ENCODE peak calls at places on chromosomes 12 and 14, in five cellular contexts. F, W, P, O and Y are unnamed samples.

GRCh38 chr12:77160931-77161330 is 95.6 kb upstream of the E2F7 start:
- DNase-seq in O (no peak), P (no peak), F (no peak), W (no peak), Y (no peak)

GRCh38 chr14:98871796-98872195 is 400.2 kb downstream of the BCL11B start:
- DNase-seq in P (no peak), O (no peak), F (no peak), W (no peak), Y (no peak)

GRCh38 chr14:89673499-89674225 is 256.6 kb upstream of the FOXN3 start:
- DNase-seq in W (no peak), O (no peak), P (no peak), F (no peak), Y (no peak)

GRCh38 chr12:45050751-45051489 is at the start of gene DBX2:
- DNase-seq in F (no peak), P (peak; percentile 54), O (peak; percentile 53), W (peak; percentile 10), Y (peak; percentile 37)

GRCh38 chr14:70168401-70168800 is 20.4 kb downstream of the SLC8A3 start:
- DNase-seq in O (no peak), P (no peak), F (no peak), W (no peak), Y (no peak)

GRCh38 chr12:104694711-104695110 is 238.0 kb downstream of the CHST11 start:
- DNase-seq in F (no peak), P (no peak), O (no peak), W (no peak), Y (no peak)

GRCh38 chr12:11693626-11694025 is 44.2 kb downstream of the ETV6 start:
- DNase-seq in W (no peak), O (no peak), F (no peak), P (no peak), Y (no peak)

GRCh38 chr12:111841750-111842555 is at the start of gene MAPKAPK5:
- DNase-seq in O (peak; percentile 95), P (peak; percentile 98), F (peak; percentile 99), W (peak; percentile 98), Y (peak; percentile 97)

GRCh38 chr12:70719672-70720420 is 82.6 kb upstream of the PTPRB start:
- DNase-seq in F (no peak), P (peak; percentile 73), O (peak; percentile 58), W (peak; percentile 13), Y (no peak)

GRCh38 chr12:127162307-127162706 is 1104.7 kb upstream of the TMEM132C start:
- DNase-seq in W (peak; percentile 53), O (no peak), P (no peak), F (no peak), Y (no peak)

GRCh38 chr14:54127526-54127925 is 170.9 kb upstream of the BMP4 start:
- DNase-seq in F (peak; percentile 68), P (no peak), W (no peak), O (no peak), Y (no peak)

GRCh38 chr12:53613821-53614220 is 12.4 kb downstream of the ATF7 start:
- DNase-seq in F (no peak), O (no peak), P (no peak), W (no peak), Y (no peak)

GRCh38 chr14:62117010-62117717 is 354.9 kb downstream of the SNAPC1 start:
- DNase-seq in O (peak; percentile 80), P (peak; percentile 93), F (no peak), W (peak; percentile 14), Y (peak; percentile 89)

GRCh38 chr12:108643941-108644742 is 10.4 kb upstream of the SELPLG start:
- DNase-seq in F (peak; percentile 92), P (no peak), O (no peak), W (peak; percentile 53), Y (peak; percentile 87)

GRCh38 chr12:116087399-116087798 is 190.1 kb downstream of the MED13L start:
- DNase-seq in P (no peak), O (no peak), F (no peak), W (no peak), Y (no peak)

GRCh38 chr14:20327005-20327869 is 5.8 kb downstream of the CCNB1IP1 start:
- DNase-seq in F (peak; percentile 69), P (no peak), O (peak; percentile 35), W (peak; percentile 74), Y (no peak)

GRCh38 chr14:102819176-102819628 is 42.0 kb downstream of the TRAF3 start:
- DNase-seq in W (no peak), P (no peak), F (no peak), O (no peak), Y (no peak)

GRCh38 chr12:4648099-4648498 is 752 bp downstream of the AKAP3 start:
- DNase-seq in O (no peak), F (no peak), P (no peak), W (no peak), Y (no peak)

GRCh38 chr12:66600805-66601392 is 78.0 kb downstream of the GRIP1 start:
- DNase-seq in W (no peak), P (no peak), F (no peak), O (no peak), Y (no peak)

GRCh38 chr12:127655691-127656090 is 611.3 kb upstream of the TMEM132C start:
- DNase-seq in O (no peak), P (no peak), F (no peak), W (no peak), Y (no peak)

GRCh38 chr12:64404470-64405446 is 566 bp downstream of the XPOT start:
- DNase-seq in O (peak; percentile 48), F (peak; percentile 48), P (peak; percentile 56), W (peak; percentile 83), Y (peak; percentile 90)

GRCh38 chr14:74634964-74635363 is 22.9 kb upstream of the LTBP2 start:
- DNase-seq in F (no peak), W (no peak), O (no peak), P (no peak), Y (peak; percentile 25)

GRCh38 chr12:52521581-52522266 is 1.5 kb upstream of the KRT5 start:
- DNase-seq in O (no peak), F (no peak), P (peak; percentile 43), W (no peak), Y (no peak)

GRCh38 chr12:12488823-12489528 is 73.7 kb downstream of the DUSP16 start:
- DNase-seq in F (no peak), P (no peak), W (no peak), O (no peak), Y (no peak)